ENCODE peak calls at places on chromosomes 12 and 14, in five cellular contexts. J is A549, K is WERI-Rb-1, F is heart left ventricle, H is transverse colon. Z is an unnamed sample.
A peak's percentile ranks its signal among the peaks of the same experiment; 100 is the strongest.

GRCh38 chr14:38839743-38840375 is 263.2 kb downstream of the SEC23A start:
- DNase-seq in J (no peak), K (no peak), F (no peak), H (no peak), Z (no peak)

GRCh38 chr14:100950024-100950423 is 46.5 kb upstream of the RTL1 start:
- DNase-seq in J (no peak), K (no peak), F (no peak), H (no peak), Z (no peak)

GRCh38 chr14:75459099-75459741 is 31.4 kb downstream of the JDP2 start:
- DNase-seq in J (no peak), K (no peak), F (peak; percentile 68), H (peak; percentile 76), Z (peak; percentile 69)

GRCh38 chr12:65324056-65324455 is 45.6 kb downstream of the MSRB3 start:
- DNase-seq in J (no peak), K (no peak), F (no peak), H (no peak), Z (no peak)

GRCh38 chr14:64541261-64541970 is 875 bp downstream of the HSPA2 start:
- DNase-seq in J (no peak), K (no peak), F (peak; percentile 24), H (peak; percentile 30), Z (peak; percentile 58)

GRCh38 chr12:23899434-23899833 is 50.0 kb downstream of the SOX5 start:
- DNase-seq in J (no peak), K (no peak), F (no peak), H (no peak), Z (no peak)

GRCh38 chr12:55930771-55931316 is at the start of gene DGKA:
- DNase-seq in J (peak; percentile 71), K (peak; percentile 46), F (peak; percentile 30), H (peak; percentile 73), Z (peak; percentile 55)

GRCh38 chr12:108638141-108638823 is 4.6 kb upstream of the SELPLG start:
- DNase-seq in J (no peak), K (no peak), F (peak; percentile 63), H (peak; percentile 42), Z (peak; percentile 49)

GRCh38 chr12:1933342-1933992 is 15.0 kb upstream of the CACNA2D4 start:
- DNase-seq in J (no peak), K (peak; percentile 35), F (no peak), H (no peak), Z (no peak)

GRCh38 chr14:45068396-45068795 is 15.5 kb upstream of the PRPF39 start:
- DNase-seq in J (no peak), K (no peak), F (no peak), H (no peak), Z (no peak)

GRCh38 chr12:121238604-121239334 is 28.8 kb downstream of the P2RX4 start:
- DNase-seq in J (no peak), K (peak; percentile 52), F (no peak), H (no peak), Z (no peak)

GRCh38 chr12:25135531-25136154 is 59.3 kb downstream of the DNAI7 start:
- DNase-seq in J (no peak), K (peak; percentile 66), F (no peak), H (peak; percentile 8), Z (no peak)

GRCh38 chr12:75954076-75954475 is 77.5 kb downstream of the PHLDA1 start:
- DNase-seq in J (peak; percentile 92), K (no peak), F (no peak), H (no peak), Z (no peak)

GRCh38 chr14:63542231-63542999 is 762 bp downstream of the PPP2R5E start:
- DNase-seq in J (no peak), K (peak; percentile 74), F (no peak), H (peak; percentile 36), Z (peak; percentile 62)

GRCh38 chr12:65881965-65882413 is 57.7 kb downstream of the HMGA2 start:
- DNase-seq in J (no peak), K (no peak), F (peak; percentile 76), H (peak; percentile 47), Z (peak; percentile 79)

GRCh38 chr14:85079842-85080741 is 449.9 kb upstream of the FLRT2 start:
- DNase-seq in J (no peak), K (no peak), F (no peak), H (no peak), Z (no peak)

GRCh38 chr12:11621797-11622423 is 27.6 kb upstream of the ETV6 start:
- DNase-seq in J (no peak), K (no peak), F (no peak), H (peak; percentile 22), Z (no peak)

GRCh38 chr12:68498736-68499135 is 112.0 kb upstream of the RAP1B start:
- DNase-seq in J (no peak), K (no peak), F (no peak), H (no peak), Z (no peak)

GRCh38 chr14:56118611-56119181 is 485 bp downstream of the PELI2 start:
- DNase-seq in J (no peak), K (peak; percentile 12), F (peak; percentile 56), H (peak; percentile 26), Z (peak; percentile 70)

GRCh38 chr14:95862243-95862642 is 14.4 kb upstream of the TUNAR start:
- DNase-seq in J (no peak), K (no peak), F (no peak), H (no peak), Z (no peak)

GRCh38 chr14:33457617-33458016 is 493.3 kb downstream of the EGLN3 start:
- DNase-seq in J (no peak), K (no peak), F (no peak), H (no peak), Z (no peak)

GRCh38 chr12:119949594-119949993 is 39.4 kb upstream of the BICDL1 start:
- DNase-seq in J (no peak), K (no peak), F (no peak), H (no peak), Z (no peak)

GRCh38 chr12:132602578-132603239 is 7.7 kb downstream of the LRCOL1 start:
- DNase-seq in J (no peak), K (peak; percentile 57), F (no peak), H (peak; percentile 83), Z (peak; percentile 45)

GRCh38 chr12:92739099-92739498 is 36.3 kb downstream of the PLEKHG7 start:
- DNase-seq in J (no peak), K (no peak), F (no peak), H (no peak), Z (no peak)
- H3K4me3 ChIP-seq in J (no peak overlapping the region), K (no peak overlapping the region), F (no peak overlapping the region), H (no peak overlapping the region), Z (no peak overlapping the region)

GRCh38 chr12:101940400-101940950 is 63.1 kb downstream of the DRAM1 start:
- DNase-seq in J (no peak), K (no peak), F (no peak), H (no peak), Z (no peak)
- H3K27ac ChIP-seq in J (no peak overlapping the region), K (no peak overlapping the region), F (no peak overlapping the region), H (peak overlapping the region; percentile 32), Z (no peak overlapping the region)

GRCh38 chr14:22107734-22108133 is 434.1 kb upstream of the OR4E1 start:
- DNase-seq in J (no peak), K (no peak), F (no peak), H (no peak), Z (no peak)

GRCh38 chr14:22113401-22113800 is 439.8 kb upstream of the OR4E1 start:
- DNase-seq in J (no peak), K (no peak), F (no peak), H (no peak), Z (no peak)

GRCh38 chr14:22106700-22107697 is 433.4 kb upstream of the OR4E1 start:
- DNase-seq in J (no peak), K (no peak), F (no peak), H (no peak), Z (no peak)

GRCh38 chr14:22112004-22112403 is 438.4 kb upstream of the OR4E1 start:
- DNase-seq in J (no peak), K (peak; percentile 7), F (no peak), H (no peak), Z (no peak)
- TF ChIP-seq CTCF in J (peak; percentile 32), K (peak; percentile 54), F (peak; percentile 41), H (peak; percentile 45), Z (peak; percentile 27)

GRCh38 chr12:92138626-92139025 is 7.0 kb downstream of the BTG1 start:
- DNase-seq in J (no peak), K (no peak), F (no peak), H (no peak), Z (no peak)
- H3K4me3 ChIP-seq in J (peak overlapping the region; percentile 91), K (no peak overlapping the region), F (peak overlapping the region; percentile 90), H (peak overlapping the region; percentile 74), Z (peak overlapping the region; percentile 87)

GRCh38 chr14:83419420-83419819 is 1885.8 kb upstream of the SEL1L start:
- DNase-seq in J (no peak), K (no peak), F (no peak), H (no peak), Z (peak; percentile 83)

DNA sequence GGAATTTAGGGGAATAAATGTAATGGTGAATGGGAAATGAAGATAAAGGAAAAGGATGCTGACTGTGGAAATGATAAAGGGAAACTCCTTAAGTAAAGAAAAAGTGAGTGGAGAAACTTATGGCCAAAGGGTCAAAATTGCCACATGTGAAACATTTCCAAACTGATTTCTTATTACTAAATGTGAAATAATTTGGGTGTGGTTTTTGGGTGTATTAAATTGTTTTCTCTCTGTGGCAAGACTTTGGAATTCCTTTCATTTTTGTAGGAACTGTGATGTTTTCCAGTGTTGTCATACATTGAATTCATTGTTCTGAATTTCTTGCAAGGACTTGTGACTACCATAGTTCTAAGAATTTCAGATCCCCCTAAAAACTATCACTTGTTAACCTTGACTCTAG is 1891.5 kb upstream of the SEL1L start:
- DNase-seq in J (no peak), K (no peak), F (no peak), H (no peak), Z (no peak)
- H3K27ac ChIP-seq in J (no peak overlapping the region), K (no peak overlapping the region), F (no peak overlapping the region), H (no peak overlapping the region), Z (no peak overlapping the region)

DNA sequence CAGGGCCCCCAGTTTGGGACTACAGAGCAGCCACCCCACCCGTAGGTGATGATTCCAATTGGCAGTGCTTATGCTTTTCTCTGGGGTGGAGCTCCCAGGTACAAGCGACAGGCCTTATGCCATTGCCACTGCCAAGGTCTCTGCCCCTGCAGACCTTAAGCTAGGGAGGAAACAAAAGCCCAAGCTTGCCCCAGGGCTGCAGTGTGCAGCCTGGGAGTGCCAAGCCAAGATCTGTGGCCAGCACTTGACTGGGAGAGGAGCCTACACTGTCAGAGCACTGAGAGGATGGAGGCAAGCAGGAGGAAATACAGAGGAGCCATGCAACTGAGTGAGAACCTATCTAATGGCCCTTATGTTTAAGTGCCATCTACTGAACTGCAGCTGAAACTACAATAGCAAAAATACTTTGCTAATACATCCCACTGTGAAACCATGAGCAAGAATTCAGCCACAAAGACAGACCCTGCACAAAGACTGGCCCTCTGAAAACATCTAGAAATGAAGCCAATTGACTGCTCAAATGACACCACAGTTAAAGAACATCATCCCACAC is 17.7 kb upstream of the ASCL1 start:
- DNase-seq in J (no peak), K (no peak), F (no peak), H (no peak), Z (no peak)
- TF ChIP-seq CTCF in J (no peak), K (peak; percentile 77), F (no peak), H (no peak), Z (no peak)

DNA sequence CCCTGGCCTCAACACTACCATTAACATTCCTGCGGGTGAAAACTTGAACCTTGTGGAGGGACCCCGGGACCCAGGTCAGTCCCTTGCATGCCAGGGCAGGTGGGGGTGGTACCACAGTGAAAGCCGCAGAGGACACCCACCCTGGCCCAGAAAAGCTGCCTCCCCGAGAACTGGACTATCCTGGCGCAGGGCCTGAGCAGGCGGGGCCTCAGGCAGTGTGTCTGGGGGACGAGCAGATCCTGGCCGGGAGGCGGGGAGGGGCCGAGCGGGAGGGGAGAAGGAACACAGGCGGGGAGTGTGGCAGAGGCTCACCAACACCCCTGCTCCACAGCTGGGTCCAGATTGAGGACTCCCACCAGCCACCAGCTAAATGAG is 10.0 kb downstream of the AHNAK2 start:
- DNase-seq in J (peak; percentile 47), K (peak; percentile 62), F (no peak), H (peak; percentile 65), Z (peak; percentile 65)
- H3K4me3 ChIP-seq in J (peak overlapping the region; percentile 67), K (peak overlapping the region; percentile 21), F (peak overlapping the region; percentile 58), H (peak overlapping the region; percentile 22), Z (peak overlapping the region; percentile 42)

GRCh38 chr12:53217049-53217929 is 10.2 kb upstream of the ITGB7 start:
- DNase-seq in J (no peak), K (no peak), F (no peak), H (peak; percentile 83), Z (peak; percentile 73)
- H3K27ac ChIP-seq in J (peak overlapping the region; percentile 14), K (no peak overlapping the region), F (peak overlapping the region; percentile 29), H (peak overlapping the region; percentile 99), Z (peak overlapping the region; percentile 95)